ENCODE peak calls at places on chromosomes 6 and 20, in six cellular contexts. W is PC-3; V is mammary epithelial cell; E is CD8-positive, alpha-beta memory T cell; X is IMR-90; A is ovary. C is an unnamed sample. For H3K4me1, the result is how much of the 10 kb centered on the place peaks cover.

GRCh38 chr6:128560966-128561365 is 40.6 kb upstream of the PTPRK start:
- DNase-seq in X (no peak), E (no peak), A (no peak), V (no peak), W (no peak), C (no peak)

GRCh38 chr20:5065489-5066383 is 54.0 kb downstream of the PCNA start:
- DNase-seq in E (no peak), V (peak), X (peak), A (peak), W (peak), C (peak)

GRCh38 chr6:127367023-127367375 is 23.6 kb upstream of the ECHDC1 start:
- DNase-seq in A (no peak), E (no peak), W (peak), V (no peak), X (peak), C (no peak)

GRCh38 chr20:28562510-28562898 is 2695.0 kb upstream of the DEFB115 start:
- DNase-seq in A (no peak), V (no peak), E (no peak), X (peak), W (peak), C (no peak)

GRCh38 chr20:34022154-34022842 is 28.6 kb downstream of the RALY start:
- DNase-seq in E (no peak), V (peak), A (no peak), X (no peak), W (peak), C (no peak)

GRCh38 chr6:37717836-37718251 is 20.2 kb upstream of the MDGA1 start:
- DNase-seq in W (peak), X (peak), E (no peak), V (no peak), A (no peak), C (no peak)

GRCh38 chr6:32462609-32463008 is 22.9 kb downstream of the HLA-DRA start:
- DNase-seq in E (no peak), W (peak), V (peak), A (no peak), X (no peak), C (no peak)

GRCh38 chr20:3805594-3806264 is 9.6 kb downstream of the CDC25B start:
- DNase-seq in E (no peak), X (peak), W (peak), A (no peak), V (peak), C (no peak)

GRCh38 chr6:45835725-45836437 is 179.8 kb downstream of the CLIC5 start:
- DNase-seq in V (peak), W (no peak), E (no peak), A (no peak), X (no peak), C (no peak)

GRCh38 chr20:44594730-44595129 is 12.4 kb downstream of the PKIG start:
- DNase-seq in E (no peak), V (peak), A (no peak), X (peak), W (peak), C (no peak)

GRCh38 chr6:5294392-5295211 is 33.3 kb downstream of the FARS2 start:
- DNase-seq in X (no peak), W (no peak), E (no peak), V (no peak), A (no peak), C (no peak)

GRCh38 chr6:126188271-126188909 is 151.5 kb upstream of the CENPW start:
- DNase-seq in E (no peak), X (peak), V (peak), A (no peak), W (peak), C (no peak)

GRCh38 chr6:166673309-166673708 is 46.3 kb upstream of the RPS6KA2 start:
- DNase-seq in E (no peak), X (no peak), V (no peak), W (no peak), A (no peak), C (no peak)

GRCh38 chr6:82298012-82298411 is 50.5 kb upstream of the IBTK start:
- DNase-seq in E (no peak), A (no peak), X (peak), V (peak), W (peak), C (no peak)

GRCh38 chr20:4511776-4512175 is 209.9 kb upstream of the PRND start:
- DNase-seq in E (no peak), X (no peak), W (no peak), V (no peak), A (no peak), C (no peak)

GRCh38 chr6:31272431-31272830 is 539 bp upstream of the HLA-C start:
- DNase-seq in V (no peak), W (no peak), E (no peak), X (no peak), A (no peak), C (no peak)

GRCh38 chr6:75568100-75568499 is 33.6 kb upstream of the SENP6 start:
- DNase-seq in V (no peak), E (no peak), X (no peak), A (no peak), W (no peak), C (no peak)

GRCh38 chr6:11575408-11576033 is 38.0 kb downstream of the TMEM170B start:
- DNase-seq in X (peak), E (no peak), W (peak), V (peak), A (peak), C (peak)

GRCh38 chr6:3788408-3789017 is 37.0 kb upstream of the PXDC1 start:
- DNase-seq in A (peak), X (no peak), V (no peak), E (no peak), W (no peak), C (no peak)

GRCh38 chr20:18943542-18943941 is 130.0 kb downstream of the SCP2D1 start:
- DNase-seq in A (no peak), E (no peak), X (no peak), V (peak), W (peak), C (no peak)

GRCh38 chr20:13839421-13840092 is 54.7 kb downstream of the NDUFAF5 start:
- DNase-seq in V (peak), X (peak), A (no peak), E (no peak), W (peak), C (no peak)

GRCh38 chr6:48765352-48765961 is 654.5 kb upstream of the PTCHD4 start:
- DNase-seq in V (peak), A (no peak), X (peak), W (peak), E (no peak), C (no peak)

GRCh38 chr6:79396625-79397024 is 140.6 kb downstream of the LCA5 start:
- DNase-seq in W (no peak), X (no peak), V (no peak), A (no peak), E (no peak), C (no peak)

GRCh38 chr20:8385247-8385646 is 253.2 kb downstream of the PLCB1 start:
- DNase-seq in A (no peak), V (no peak), X (peak), W (no peak), E (no peak), C (no peak)

GRCh38 chr6:156992396-156992795 is 215.2 kb downstream of the ARID1B start:
- DNase-seq in V (no peak), E (no peak), A (no peak), X (no peak), W (no peak), C (no peak)

GRCh38 chr6:25889877-25890853 is 16.1 kb upstream of the SLC17A3 start:
- DNase-seq in A (peak), X (peak), V (peak), E (no peak), W (peak), C (no peak)

GRCh38 chr6:42788671-42789070 is 6.8 kb downstream of the BICRAL start:
- DNase-seq in A (no peak), E (no peak), X (no peak), V (no peak), W (no peak), C (no peak)

GRCh38 chr6:126199482-126199881 is 140.4 kb upstream of the CENPW start:
- DNase-seq in E (no peak), A (no peak), X (no peak), V (no peak), W (no peak), C (no peak)

GRCh38 chr6:31972709-31973350 is 892 bp upstream of the DXO start:
- DNase-seq in W (no peak), X (peak), V (peak), A (no peak), E (no peak), C (no peak)

GRCh38 chr6:138562691-138563090 is 63.4 kb upstream of the NHSL1 start:
- DNase-seq in W (no peak), V (no peak), X (no peak), A (no peak), E (no peak), C (no peak)

GRCh38 chr6:90538651-90539050 is 48.2 kb downstream of the MAP3K7 start:
- DNase-seq in A (no peak), X (peak), V (no peak), W (no peak), E (no peak), C (no peak)

GRCh38 chr6:15441982-15442381 is 196.1 kb downstream of the JARID2 start:
- DNase-seq in A (no peak), V (no peak), E (no peak), X (no peak), W (no peak), C (no peak)

GRCh38 chr6:15439410-15440022 is 193.6 kb downstream of the JARID2 start:
- DNase-seq in E (no peak), X (no peak), A (no peak), W (no peak), V (no peak), C (no peak)

GRCh38 chr6:15441215-15441868 is 195.5 kb downstream of the JARID2 start:
- DNase-seq in V (peak), A (peak), E (no peak), W (peak), X (peak), C (no peak)

GRCh38 chr6:15442467-15442866 is 196.6 kb downstream of the JARID2 start:
- DNase-seq in W (no peak), E (no peak), A (no peak), V (no peak), X (no peak), C (no peak)

GRCh38 chr6:15440040-15440439 is 194.2 kb downstream of the JARID2 start:
- DNase-seq in W (no peak), E (no peak), V (no peak), X (no peak), A (no peak), C (no peak)
- H3K4me1 ChIP-seq in W (under half), E (under half), V (under half), X (under half), A (under half), C (under half)

GRCh38 chr6:158816329-158816728 is 2.8 kb downstream of the EZR start:
- DNase-seq in V (no peak), W (peak), A (no peak), E (no peak), X (no peak), C (no peak)
- H3K4me1 ChIP-seq in V (under half), W (under half), A (under half), E (half or more), X (under half), C (half or more)

DNA sequence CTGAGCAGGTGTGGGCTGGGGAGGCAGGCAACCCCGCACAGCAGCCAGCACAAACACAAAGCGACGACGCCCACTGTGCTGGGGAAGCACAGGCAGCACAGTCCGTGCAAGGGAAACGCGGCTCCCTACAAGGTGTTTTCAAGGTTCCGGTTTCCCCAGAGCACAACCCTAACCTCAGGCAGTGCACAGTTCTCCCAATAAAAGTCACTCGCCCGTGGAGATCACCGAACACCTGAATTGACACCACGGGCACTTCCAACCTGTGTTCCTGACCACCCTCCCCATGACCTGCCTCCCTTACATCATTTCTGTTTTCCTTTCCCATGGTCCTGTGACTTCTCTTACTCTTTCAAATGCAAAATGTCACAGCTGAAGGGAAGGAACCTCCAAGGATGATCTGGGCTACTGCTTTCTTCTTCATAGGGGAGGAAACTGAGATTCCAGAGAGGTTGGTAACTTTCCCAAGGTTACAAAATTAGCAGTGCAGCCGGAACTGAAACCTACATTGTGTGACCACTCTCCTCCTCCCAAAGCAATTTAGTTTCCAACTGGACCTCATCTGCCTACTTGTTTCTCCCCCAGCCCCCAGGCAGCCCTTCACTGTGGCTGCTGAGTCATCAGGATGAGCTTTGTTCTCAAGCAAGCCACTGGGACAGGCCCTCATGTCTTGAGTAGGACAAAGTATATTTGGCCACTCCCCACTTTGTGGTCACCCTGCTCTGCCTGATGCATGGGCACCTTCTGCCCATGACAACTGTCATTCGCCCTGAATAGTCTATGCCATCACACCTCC is 125.3 kb downstream of the ATXN1 start:
- DNase-seq in V (peak), E (no peak), A (no peak), X (peak), W (peak), C (no peak)
- H3K4me1 ChIP-seq in V (under half), E (under half), A (under half), X (under half), W (under half), C (under half)

DNA sequence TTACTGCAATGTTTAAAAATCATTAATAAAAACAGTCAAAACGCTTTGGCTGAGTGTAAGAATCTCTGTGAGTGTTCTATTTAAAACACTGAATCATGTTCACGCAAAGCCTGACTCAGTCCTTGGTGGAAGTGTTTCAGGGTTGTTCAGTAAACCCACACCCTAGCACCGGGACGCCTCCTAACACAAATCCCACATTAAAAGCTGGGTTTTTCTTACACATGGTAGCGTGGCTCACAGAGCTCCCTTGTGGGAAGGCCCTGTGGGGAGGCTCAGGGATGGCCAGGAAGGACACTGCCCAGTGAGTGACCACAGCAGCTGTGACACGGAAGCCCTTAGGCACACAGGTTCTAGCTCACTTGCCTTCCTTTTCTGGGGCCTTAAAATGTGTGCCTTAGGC is 80.2 kb downstream of the GMPR start:
- DNase-seq in E (no peak), A (no peak), W (peak), V (peak), X (peak), C (no peak)
- H3K4me1 ChIP-seq in E (half or more), A (under half), W (under half), V (under half), X (under half), C (half or more)

GRCh38 chr6:134472046-134472445 is 154.1 kb upstream of the SGK1 start:
- DNase-seq in E (no peak), W (no peak), A (no peak), X (no peak), V (no peak), C (no peak)
- H3K4me1 ChIP-seq in E (under half), W (under half), A (under half), X (under half), V (under half), C (under half)

GRCh38 chr20:37314617-37315292 is 25.3 kb downstream of the MANBAL start:
- DNase-seq in A (peak), W (no peak), X (peak), E (no peak), V (no peak), C (no peak)
- H3K4me1 ChIP-seq in A (under half), W (under half), X (under half), E (under half), V (under half), C (under half)

GRCh38 chr20:47982574-47983360 is 197.5 kb upstream of the SULF2 start:
- DNase-seq in E (no peak), X (no peak), A (no peak), V (no peak), W (no peak), C (no peak)
- H3K4me1 ChIP-seq in E (under half), X (under half), A (under half), V (under half), W (under half), C (under half)

DNA sequence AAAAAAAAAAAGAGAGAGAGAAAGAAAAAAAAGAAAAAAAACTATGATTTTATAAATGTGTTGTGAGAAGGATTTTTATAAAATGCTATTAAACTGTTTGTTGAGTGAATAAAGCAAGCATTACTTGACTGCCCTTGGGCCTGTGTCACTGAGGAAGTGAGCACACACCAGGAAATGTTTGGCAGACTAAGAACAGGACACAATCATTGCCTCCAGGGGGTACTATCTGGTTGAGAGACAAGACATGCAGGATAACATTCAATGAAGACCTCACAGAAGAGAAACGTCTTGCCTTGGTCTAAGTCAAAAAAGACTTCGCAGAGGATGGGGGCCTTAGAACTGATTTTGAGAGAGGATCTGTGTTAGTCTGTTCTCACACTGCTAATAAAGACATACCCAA is 40.6 kb downstream of the MTFR2 start:
- DNase-seq in V (no peak), E (no peak), A (no peak), X (no peak), W (no peak), C (no peak)
- H3K4me1 ChIP-seq in V (under half), E (under half), A (under half), X (under half), W (under half), C (under half)

C was measured in right atrium auricular region.